ENCODE peak calls at places on chromosomes 12 and 14, in seven cellular contexts. Y is HTR-8/SVneo; L is tibial nerve; W is kidney tubule cell; D is astrocyte of the spinal cord; O is K562; N is activated naive CD8-positive, alpha-beta T cell treated with anti-CD3 and anti-CD28 coated beads, Interleukin-2, amount 10 ng/mL, durations not matched to agents 7 days and 5 days. H is an unnamed sample.

GRCh38 chr12:54216580-54217308 is 28.0 kb upstream of the SMUG1 start:
- DNase-seq in Y (peak), L (no peak), W (peak), D (peak), O (peak), N (peak), H (peak)

GRCh38 chr14:70602254-70602653 is 1.8 kb upstream of the MED6 start:
- DNase-seq in Y (no peak), L (no peak), W (no peak), D (no peak), O (no peak), N (no peak), H (no peak)

GRCh38 chr14:34537677-34538009 is 1.9 kb downstream of the EAPP start:
- DNase-seq in Y (no peak), L (no peak), W (no peak), D (no peak), O (no peak), N (no peak), H (no peak)

GRCh38 chr14:91284146-91284790 is 39.8 kb upstream of the GPR68 start:
- DNase-seq in Y (peak), L (no peak), W (peak), D (peak), O (no peak), N (no peak), H (no peak)

GRCh38 chr12:56288705-56289387 is 11.3 kb downstream of the CS start:
- DNase-seq in Y (no peak), L (no peak), W (no peak), D (no peak), O (no peak), N (no peak), H (no peak)

GRCh38 chr12:79747274-79747673 is 56.5 kb upstream of the PAWR start:
- DNase-seq in Y (no peak), L (no peak), W (peak), D (no peak), O (no peak), N (no peak), H (no peak)

GRCh38 chr12:48194780-48195179 is 8.3 kb downstream of the OR10AD1 start:
- DNase-seq in Y (no peak), L (no peak), W (no peak), D (no peak), O (no peak), N (no peak), H (no peak)

GRCh38 chr14:96592591-96593388 is 90.6 kb downstream of the PAPOLA start:
- DNase-seq in Y (no peak), L (no peak), W (peak), D (peak), O (peak), N (peak), H (no peak)

GRCh38 chr12:98686603-98687002 is 41.5 kb downstream of the APAF1 start:
- DNase-seq in Y (no peak), L (no peak), W (no peak), D (no peak), O (no peak), N (no peak), H (no peak)

GRCh38 chr12:34219046-34219770 is 196.9 kb downstream of the ALG10 start:
- DNase-seq in Y (no peak), L (no peak), W (no peak), D (no peak), O (no peak), N (no peak), H (no peak)

GRCh38 chr12:106084759-106085158 is 54.0 kb downstream of the NUAK1 start:
- DNase-seq in Y (no peak), L (no peak), W (no peak), D (no peak), O (no peak), N (no peak), H (no peak)

GRCh38 chr12:42666671-42667243 is 77.2 kb upstream of the PRICKLE1 start:
- DNase-seq in Y (no peak), L (no peak), W (no peak), D (peak), O (no peak), N (no peak), H (no peak)

GRCh38 chr12:31796270-31796951 is 67.6 kb upstream of the AMN1 start:
- DNase-seq in Y (no peak), L (no peak), W (no peak), D (no peak), O (no peak), N (no peak), H (no peak)

GRCh38 chr12:43318002-43318401 is 234.0 kb downstream of the ADAMTS20 start:
- DNase-seq in Y (no peak), L (no peak), W (peak), D (no peak), O (no peak), N (no peak), H (no peak)

GRCh38 chr12:31491819-31492598 is 98.9 kb downstream of the DENND5B start:
- DNase-seq in Y (peak), L (no peak), W (peak), D (peak), O (no peak), N (no peak), H (no peak)

GRCh38 chr14:91246051-91246852 is 1.7 kb upstream of the GPR68 start:
- DNase-seq in Y (no peak), L (no peak), W (no peak), D (no peak), O (no peak), N (peak), H (no peak)

H was measured in HuH-7.